ENCODE peak calls at places on chromosomes 5 and 9, in six cellular contexts. One of them, this sample, is unnamed.

GRCh38 chr5:172530835-172531703 is 76.7 kb upstream of the SH3PXD2B start:
- DNase-seq in K562: no peak
- DNase-seq in GM12878: peak
- DNase-seq in H1: peak
- DNase-seq in GM12891: no peak
- DNase-seq in HepG2: no peak
- DNase-seq in this sample: no peak

GRCh38 chr5:141826674-141827073 is 51.5 kb downstream of the PCDH1 start:
- DNase-seq in GM12891: no peak
- DNase-seq in GM12878: no peak
- DNase-seq in HepG2: no peak
- DNase-seq in H1: no peak
- DNase-seq in K562: no peak
- DNase-seq in this sample: no peak

GRCh38 chr5:136399512-136399911 is 34.2 kb upstream of the TRPC7 start:
- DNase-seq in K562: no peak
- DNase-seq in H1: no peak
- DNase-seq in HepG2: no peak
- DNase-seq in GM12878: no peak
- DNase-seq in GM12891: no peak
- DNase-seq in this sample: no peak

GRCh38 chr5:73303139-73304079 is 130.4 kb downstream of the TMEM174 start:
- DNase-seq in GM12891: no peak
- DNase-seq in H1: peak
- DNase-seq in K562: no peak
- DNase-seq in HepG2: no peak
- DNase-seq in GM12878: no peak
- DNase-seq in this sample: no peak

GRCh38 chr9:116495725-116496124 is 191.4 kb upstream of the TRIM32 start:
- DNase-seq in K562: no peak
- DNase-seq in HepG2: no peak
- DNase-seq in GM12891: no peak
- DNase-seq in H1: no peak
- DNase-seq in GM12878: no peak
- DNase-seq in this sample: no peak

GRCh38 chr9:96020822-96021615 is 145.5 kb downstream of the ERCC6L2 start:
- DNase-seq in H1: peak
- DNase-seq in GM12891: no peak
- DNase-seq in K562: no peak
- DNase-seq in GM12878: no peak
- DNase-seq in HepG2: no peak
- DNase-seq in this sample: peak

GRCh38 chr5:116837876-116838568 is 263.4 kb upstream of the SEMA6A start:
- DNase-seq in H1: no peak
- DNase-seq in GM12878: no peak
- DNase-seq in K562: no peak
- DNase-seq in HepG2: no peak
- DNase-seq in GM12891: no peak
- DNase-seq in this sample: no peak

GRCh38 chr5:167967494-167968180 is 323.8 kb upstream of the WWC1 start:
- DNase-seq in K562: no peak
- DNase-seq in H1: no peak
- DNase-seq in GM12891: no peak
- DNase-seq in GM12878: no peak
- DNase-seq in HepG2: no peak
- DNase-seq in this sample: no peak

GRCh38 chr5:132459983-132460834 is 30.4 kb downstream of the IRF1 start:
- DNase-seq in K562: peak
- DNase-seq in GM12878: no peak
- DNase-seq in H1: no peak
- DNase-seq in HepG2: no peak
- DNase-seq in GM12891: no peak
- DNase-seq in this sample: no peak

GRCh38 chr5:96875805-96876291 is 452 bp upstream of the ERAP2 start:
- DNase-seq in GM12878: no peak
- DNase-seq in HepG2: peak
- DNase-seq in H1: no peak
- DNase-seq in K562: no peak
- DNase-seq in GM12891: no peak
- DNase-seq in this sample: no peak

GRCh38 chr9:136140966-136141365 is 22.3 kb upstream of the TMEM250 start:
- DNase-seq in H1: no peak
- DNase-seq in K562: no peak
- DNase-seq in GM12891: no peak
- DNase-seq in GM12878: no peak
- DNase-seq in HepG2: no peak
- DNase-seq in this sample: no peak

GRCh38 chr9:130331573-130331972 is 66.0 kb downstream of the HMCN2 start:
- DNase-seq in GM12891: no peak
- DNase-seq in GM12878: no peak
- DNase-seq in H1: no peak
- DNase-seq in HepG2: no peak
- DNase-seq in K562: no peak
- DNase-seq in this sample: no peak

GRCh38 chr9:130328349-130328801 is 62.8 kb downstream of the HMCN2 start:
- DNase-seq in H1: no peak
- DNase-seq in K562: no peak
- DNase-seq in GM12878: no peak
- DNase-seq in HepG2: no peak
- DNase-seq in GM12891: no peak
- DNase-seq in this sample: no peak

GRCh38 chr9:130329061-130329460 is 63.5 kb downstream of the HMCN2 start:
- DNase-seq in HepG2: no peak
- DNase-seq in GM12891: no peak
- DNase-seq in K562: no peak
- DNase-seq in GM12878: no peak
- DNase-seq in H1: no peak
- DNase-seq in this sample: no peak

GRCh38 chr9:130331061-130331460 is 65.5 kb downstream of the HMCN2 start:
- DNase-seq in HepG2: no peak
- DNase-seq in H1: no peak
- DNase-seq in K562: no peak
- DNase-seq in GM12878: no peak
- DNase-seq in GM12891: no peak
- DNase-seq in this sample: no peak

DNA sequence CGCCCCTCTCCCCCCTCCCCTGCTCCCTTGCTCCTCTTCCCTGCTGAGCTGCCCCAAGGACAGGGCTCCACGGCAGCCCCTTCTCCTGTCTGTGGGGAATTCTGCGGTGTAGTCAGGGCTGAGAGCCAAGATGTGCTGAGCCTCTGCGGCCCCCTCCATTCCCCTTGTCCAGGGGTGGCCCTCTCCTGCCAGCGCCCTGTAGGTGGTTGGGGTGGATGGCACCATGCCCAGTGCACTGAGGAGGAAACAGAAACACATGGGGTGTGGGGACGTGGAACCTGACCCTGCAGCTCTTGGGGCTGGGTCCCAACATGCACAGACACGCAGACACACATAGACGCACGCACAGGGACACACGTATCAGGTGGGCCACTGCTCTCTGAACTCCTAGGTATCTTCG is 64.6 kb downstream of the HMCN2 start:
- DNase-seq in H1: no peak
- DNase-seq in K562: no peak
- DNase-seq in HepG2: no peak
- DNase-seq in GM12891: no peak
- DNase-seq in GM12878: no peak
- DNase-seq in this sample: no peak
- TF ChIP-seq POLR2A in H1: no peak
- TF ChIP-seq POLR2A in K562: no peak
- TF ChIP-seq POLR2A in HepG2: no peak
- TF ChIP-seq POLR2A in GM12891: no peak
- TF ChIP-seq POLR2A in GM12878: no peak
- TF ChIP-seq POLR2A in this sample: no peak

GRCh38 chr5:40720071-40720470 is 35.7 kb downstream of the TTC33 start:
- DNase-seq in GM12891: no peak
- DNase-seq in K562: no peak
- DNase-seq in HepG2: no peak
- DNase-seq in GM12878: no peak
- DNase-seq in H1: no peak
- DNase-seq in this sample: no peak
- TF ChIP-seq POLR2AphosphoS5 in GM12891: no peak
- TF ChIP-seq POLR2AphosphoS5 in K562: no peak
- TF ChIP-seq POLR2AphosphoS5 in HepG2: no peak
- TF ChIP-seq POLR2AphosphoS5 in GM12878: no peak
- TF ChIP-seq POLR2AphosphoS5 in H1: no peak
- TF ChIP-seq POLR2AphosphoS5 in this sample: no peak

GRCh38 chr5:1190915-1191314 is 10.5 kb upstream of the SLC6A19 start:
- DNase-seq in GM12878: no peak
- DNase-seq in HepG2: no peak
- DNase-seq in GM12891: no peak
- DNase-seq in H1: no peak
- DNase-seq in K562: no peak
- DNase-seq in this sample: no peak
- TF ChIP-seq TAF1 in GM12878: no peak
- TF ChIP-seq TAF1 in HepG2: no peak
- TF ChIP-seq TAF1 in GM12891: no peak
- TF ChIP-seq TAF1 in H1: no peak
- TF ChIP-seq TAF1 in K562: no peak
- TF ChIP-seq TAF1 in this sample: no peak

DNA sequence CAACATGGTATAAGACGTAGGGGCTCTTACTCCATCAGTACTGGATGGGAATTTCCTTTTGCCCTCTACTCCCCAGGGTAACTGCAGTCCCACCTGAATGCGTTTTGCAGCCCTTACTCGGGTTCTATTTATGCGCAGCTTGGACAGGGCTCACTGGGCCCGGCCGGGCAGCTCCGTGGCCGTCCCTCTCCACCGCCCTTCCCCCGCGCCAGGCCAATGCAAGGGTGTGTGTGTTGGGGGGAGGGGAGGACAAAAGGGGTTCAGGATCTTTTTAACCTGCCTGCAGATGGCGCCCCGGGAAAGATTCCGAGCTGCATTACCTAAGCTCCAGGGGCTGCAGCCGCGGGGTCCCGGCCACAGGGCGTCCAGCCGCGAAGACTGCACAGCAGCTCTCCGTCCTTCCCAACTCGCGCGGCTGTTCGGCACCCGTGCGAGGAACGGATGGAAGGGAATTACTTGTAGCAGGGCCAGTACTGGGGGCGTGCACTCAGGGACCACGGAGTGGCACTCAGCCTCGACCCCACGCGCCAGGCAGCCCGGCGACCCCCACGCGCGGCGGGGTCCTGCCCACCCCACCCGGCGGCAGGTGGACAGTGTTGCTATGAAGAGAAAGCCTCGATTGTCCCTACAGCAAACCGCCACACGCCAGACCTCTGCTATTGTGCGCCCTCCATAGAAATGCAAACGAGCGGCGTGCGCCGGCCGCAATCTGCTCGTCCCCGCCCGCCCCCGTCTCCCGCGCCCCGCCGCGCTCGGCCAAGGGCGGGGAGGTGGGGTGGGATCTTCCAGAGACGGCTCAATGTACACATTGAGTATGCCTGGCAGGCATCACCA is 966 bp upstream of the GADD45G start:
- DNase-seq in H1: peak
- DNase-seq in HepG2: peak
- DNase-seq in K562: peak
- DNase-seq in GM12878: no peak
- DNase-seq in GM12891: no peak
- DNase-seq in this sample: no peak
- TF ChIP-seq POLR2A in H1: no peak
- TF ChIP-seq POLR2A in HepG2: no peak
- TF ChIP-seq POLR2A in K562: no peak
- TF ChIP-seq POLR2A in GM12878: no peak
- TF ChIP-seq POLR2A in GM12891: no peak
- TF ChIP-seq POLR2A in this sample: no peak

GRCh38 chr5:10704949-10705621 is 55.9 kb downstream of the DAP start:
- DNase-seq in GM12878: no peak
- DNase-seq in H1: no peak
- DNase-seq in HepG2: no peak
- DNase-seq in GM12891: no peak
- DNase-seq in K562: no peak
- DNase-seq in this sample: no peak

GRCh38 chr5:10702911-10703491 is 58.0 kb downstream of the DAP start:
- DNase-seq in K562: peak
- DNase-seq in GM12891: no peak
- DNase-seq in H1: no peak
- DNase-seq in HepG2: no peak
- DNase-seq in GM12878: no peak
- DNase-seq in this sample: no peak

GRCh38 chr5:10705736-10706135 is 55.3 kb downstream of the DAP start:
- DNase-seq in GM12891: no peak
- DNase-seq in K562: no peak
- DNase-seq in GM12878: no peak
- DNase-seq in HepG2: no peak
- DNase-seq in H1: no peak
- DNase-seq in this sample: no peak

GRCh38 chr5:10702040-10702629 is 58.9 kb downstream of the DAP start:
- DNase-seq in GM12891: no peak
- DNase-seq in HepG2: no peak
- DNase-seq in H1: no peak
- DNase-seq in K562: peak
- DNase-seq in GM12878: no peak
- DNase-seq in this sample: no peak

GRCh38 chr5:10703676-10704075 is 57.4 kb downstream of the DAP start:
- DNase-seq in H1: no peak
- DNase-seq in K562: no peak
- DNase-seq in GM12878: no peak
- DNase-seq in GM12891: no peak
- DNase-seq in HepG2: no peak
- DNase-seq in this sample: no peak
- TF ChIP-seq POLR2AphosphoS5 in H1: no peak
- TF ChIP-seq POLR2AphosphoS5 in K562: no peak
- TF ChIP-seq POLR2AphosphoS5 in GM12878: no peak
- TF ChIP-seq POLR2AphosphoS5 in GM12891: no peak
- TF ChIP-seq POLR2AphosphoS5 in HepG2: no peak
- TF ChIP-seq POLR2AphosphoS5 in this sample: no peak